ENCODE peak calls at places on chromosome 12, in four cellular contexts. G is lung, A is AG04449, V is A549. F is an unnamed sample.

GRCh38 chr12:8566525-8566924 is 25.8 kb upstream of the CLEC4E start:
- DNase-seq in V (peak), A (no peak), G (no peak), F (no peak)

GRCh38 chr12:104190151-104190550 is 25.4 kb upstream of the TXNRD1 start:
- DNase-seq in A (peak), V (no peak), G (no peak), F (peak)

GRCh38 chr12:16349132-16349463 is 1.7 kb downstream of the MGST1 start:
- DNase-seq in V (peak), A (peak), G (peak), F (peak)

GRCh38 chr12:89856431-89856830 is 147.8 kb upstream of the ATP2B1 start:
- DNase-seq in G (no peak), V (no peak), A (peak), F (peak)

GRCh38 chr12:2652401-2653081 is 142.2 kb upstream of the FKBP4 start:
- DNase-seq in A (no peak), G (no peak), V (peak), F (no peak)

GRCh38 chr12:101480849-101481248 is 5.7 kb downstream of the SPIC start:
- DNase-seq in V (no peak), A (no peak), G (no peak), F (no peak)

GRCh38 chr12:101019667-101020066 is 190.4 kb downstream of the SLC5A8 start:
- DNase-seq in A (no peak), G (no peak), V (no peak), F (no peak)

GRCh38 chr12:104042580-104042979 is 7.4 kb downstream of the GLT8D2 start:
- DNase-seq in V (no peak), A (no peak), G (no peak), F (no peak)

GRCh38 chr12:9707356-9707755 is 25.5 kb downstream of the CLECL1 start:
- DNase-seq in A (no peak), G (no peak), V (no peak), F (no peak)

GRCh38 chr12:65609359-65609771 is 214.9 kb upstream of the HMGA2 start:
- DNase-seq in A (peak), G (no peak), V (peak), F (peak)

GRCh38 chr12:5013206-5013830 is 30.4 kb upstream of the KCNA5 start:
- DNase-seq in V (no peak), A (no peak), G (no peak), F (peak)

GRCh38 chr12:23628836-23629235 is 320.6 kb downstream of the SOX5 start:
- DNase-seq in G (no peak), A (no peak), V (no peak), F (no peak)

GRCh38 chr12:46267618-46268348 is 1.1 kb downstream of the SLC38A1 start:
- DNase-seq in A (no peak), G (no peak), V (peak), F (no peak)

GRCh38 chr12:80936353-80936641 is 1.4 kb downstream of the LIN7A start:
- DNase-seq in G (no peak), A (no peak), V (no peak), F (no peak)

GRCh38 chr12:58703911-58704310 is 216.4 kb downstream of the LRIG3 start:
- DNase-seq in G (no peak), V (no peak), A (peak), F (peak)

GRCh38 chr12:121908702-121909101 is 9.7 kb upstream of the CFAP251 start:
- DNase-seq in A (no peak), V (no peak), G (no peak), F (no peak)

GRCh38 chr12:13247596-13247995 is 51.1 kb downstream of the EMP1 start:
- DNase-seq in A (no peak), G (no peak), V (no peak), F (no peak)

GRCh38 chr12:79624378-79624777 is 66.4 kb downstream of the PAWR start:
- DNase-seq in G (no peak), V (no peak), A (no peak), F (no peak)

GRCh38 chr12:71306808-71307207 is 132.8 kb upstream of the LGR5 start:
- DNase-seq in V (no peak), A (no peak), G (no peak), F (no peak)

GRCh38 chr12:122423258-122424165 is 1.0 kb upstream of the CLIP1 start:
- DNase-seq in V (peak), A (no peak), G (peak), F (no peak)

GRCh38 chr12:12952036-12952435 is at the start of gene GPRC5D:
- DNase-seq in G (no peak), V (no peak), A (no peak), F (no peak)

GRCh38 chr12:95605875-95606274 is 54.6 kb upstream of the USP44 start:
- DNase-seq in V (no peak), A (no peak), G (no peak), F (no peak)

GRCh38 chr12:57429473-57430116 is 1.2 kb downstream of the R3HDM2 start:
- DNase-seq in G (no peak), V (peak), A (no peak), F (no peak)

GRCh38 chr12:26630546-26631027 is 202.4 kb downstream of the ITPR2 start:
- DNase-seq in V (peak), G (no peak), A (peak), F (peak)

GRCh38 chr12:47014474-47014873 is 64.9 kb upstream of the PCED1B start:
- DNase-seq in V (peak), G (no peak), A (no peak), F (no peak)

GRCh38 chr12:48640854-48641253 is 41.2 kb downstream of the KANSL2 start:
- DNase-seq in A (no peak), G (no peak), V (no peak), F (no peak)

GRCh38 chr12:68349083-68349700 is 17.0 kb upstream of the MDM1 start:
- DNase-seq in G (no peak), A (no peak), V (no peak), F (no peak)

GRCh38 chr12:26648584-26648983 is 184.4 kb downstream of the ITPR2 start:
- DNase-seq in A (peak), V (peak), G (no peak), F (peak)

GRCh38 chr12:6807170-6807569 is 14.5 kb upstream of the GPR162 start:
- DNase-seq in V (no peak), G (no peak), A (no peak), F (no peak)

GRCh38 chr12:26868505-26869494 is 35.8 kb upstream of the ITPR2 start:
- DNase-seq in A (no peak), G (no peak), V (no peak), F (no peak)

GRCh38 chr12:75600146-75600545 is 88.7 kb upstream of the KRR1 start:
- DNase-seq in V (no peak), A (no peak), G (no peak), F (no peak)

GRCh38 chr12:57751432-57751787 is 700 bp downstream of the CDK4 start:
- DNase-seq in A (no peak), V (no peak), G (no peak), F (no peak)

DNA sequence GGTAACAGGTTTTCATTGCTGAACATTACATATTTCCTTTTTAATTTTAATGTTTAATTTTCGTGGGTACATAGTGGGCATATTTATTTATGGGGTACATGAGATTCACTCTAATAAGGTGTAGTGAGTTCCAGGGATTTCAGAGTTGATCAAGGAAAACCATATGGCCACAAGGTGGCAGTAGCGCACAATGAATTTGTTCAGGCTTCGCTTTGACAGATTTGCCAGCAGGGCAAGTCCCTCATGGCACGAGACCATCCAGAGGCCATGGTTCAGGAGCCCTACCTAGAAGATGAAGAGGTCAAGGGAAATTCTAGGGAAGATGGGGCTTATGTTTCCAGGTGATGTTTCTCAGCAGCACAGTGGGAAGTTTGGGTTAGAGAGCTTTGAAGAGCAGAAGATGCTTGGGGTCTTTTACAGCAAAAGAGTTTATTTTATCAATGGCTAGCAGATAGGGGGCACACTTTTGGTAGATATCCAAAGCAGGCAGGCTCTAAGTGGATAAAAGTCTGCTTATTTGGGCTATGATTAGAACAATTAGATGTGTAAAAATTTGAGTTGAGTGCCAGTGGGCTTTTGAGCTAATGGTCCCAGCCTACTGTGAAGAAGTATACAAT is 1004.4 kb downstream of the AACS start:
- DNase-seq in V (peak), G (peak), A (no peak), F (peak)
- TF ChIP-seq CTCF in V (peak), G (no peak), A (peak), F (peak)

GRCh38 chr12:112977641-112978040 is 678 bp upstream of the OAS2 start:
- DNase-seq in V (no peak), A (no peak), G (no peak), F (no peak)

GRCh38 chr12:112977139-112977538 is 1.2 kb upstream of the OAS2 start:
- DNase-seq in V (no peak), G (no peak), A (no peak), F (no peak)

GRCh38 chr12:112979281-112979680 is 962 bp downstream of the OAS2 start:
- DNase-seq in G (no peak), A (no peak), V (no peak), F (no peak)

GRCh38 chr12:112980491-112981158 is 2.3 kb downstream of the OAS2 start:
- DNase-seq in A (no peak), G (no peak), V (no peak), F (no peak)

DNA sequence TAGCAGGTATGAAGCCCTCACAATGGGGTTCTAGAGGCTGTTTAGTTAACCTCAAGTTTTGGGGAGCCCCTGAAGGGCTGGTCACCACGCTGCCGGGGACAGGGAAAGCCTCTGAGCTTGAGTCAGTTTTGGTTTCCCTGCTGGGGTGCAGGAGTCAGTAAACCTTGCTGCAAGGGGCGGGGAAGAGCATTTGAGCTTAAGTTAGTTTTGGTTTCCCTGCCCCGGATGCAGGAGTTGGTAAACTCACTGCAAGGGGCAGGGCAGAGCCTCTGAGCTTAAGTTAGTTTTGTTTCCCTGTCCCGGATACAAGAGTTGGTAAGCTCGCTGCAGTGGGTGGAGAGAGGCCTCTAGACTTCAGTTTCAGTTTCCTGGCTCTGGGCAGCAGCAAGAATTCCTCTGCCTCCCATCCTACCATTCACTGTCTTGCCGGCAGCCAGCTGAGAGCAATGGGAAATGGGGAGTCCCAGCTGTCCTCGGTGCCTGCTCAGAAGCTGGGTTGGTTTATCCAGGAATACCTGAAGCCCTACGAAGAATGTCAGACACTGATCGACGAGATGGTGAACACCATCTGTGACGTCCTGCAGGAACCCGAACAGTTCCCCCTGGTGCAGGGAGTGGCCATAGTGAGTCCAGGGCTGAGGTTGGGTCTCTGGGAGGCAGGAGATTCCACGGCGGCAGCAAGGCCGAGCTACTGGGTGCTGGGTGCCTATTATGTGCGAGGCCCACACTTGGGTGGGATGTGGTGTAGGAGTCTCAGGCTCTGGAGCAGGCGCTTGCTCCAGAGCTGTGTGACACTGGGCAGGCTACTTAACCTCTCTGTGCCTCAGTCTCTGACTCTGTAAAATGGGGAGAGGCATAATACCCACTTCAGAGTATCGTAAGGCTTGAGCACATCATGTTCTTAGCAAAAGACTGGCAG is at the start of gene OAS2:
- DNase-seq in V (no peak), G (peak), A (peak), F (peak)
- H3K4me3 ChIP-seq in V (no peak), G (peak), A (peak), F (peak)

DNA sequence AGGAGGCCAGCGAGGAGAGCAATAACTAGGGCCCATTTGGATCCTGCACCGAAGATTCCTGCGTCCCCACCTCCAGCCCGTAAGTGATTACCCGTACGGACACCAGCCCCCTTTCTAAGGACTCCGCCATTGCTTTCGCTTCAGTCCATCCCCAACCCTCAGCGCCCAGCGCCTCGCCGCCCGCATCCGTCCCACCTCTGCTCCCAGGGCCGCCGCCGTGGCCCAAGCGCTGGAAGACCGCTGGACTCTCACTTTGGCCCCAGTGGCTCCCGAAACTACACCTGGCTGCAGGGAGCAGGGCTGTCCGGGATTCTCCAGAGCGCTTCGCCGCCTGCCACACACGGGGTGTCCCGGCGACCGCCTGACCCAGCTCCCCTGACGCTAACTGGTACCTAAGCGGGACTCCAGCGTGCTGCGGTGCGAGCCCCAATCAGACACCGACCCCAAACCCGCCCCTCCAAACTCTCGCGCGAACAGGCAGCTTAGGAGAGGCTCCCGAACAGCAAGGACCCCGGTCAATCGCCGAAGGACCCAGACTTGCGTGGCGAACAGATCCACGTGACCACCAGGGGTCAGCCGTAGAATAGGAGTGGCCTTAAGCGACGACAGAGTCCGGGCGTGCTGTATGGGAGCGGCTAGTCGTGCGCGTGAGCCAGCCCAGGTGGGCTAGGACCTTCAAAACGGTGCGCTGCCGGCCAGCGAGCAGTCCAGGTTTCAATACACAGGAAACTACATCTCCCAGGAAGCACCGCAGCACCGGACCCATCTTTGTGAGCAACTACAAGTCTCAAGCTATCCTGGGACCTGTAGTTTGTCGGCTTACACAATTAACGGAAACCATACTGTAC is at the start of gene CNPY2:
- DNase-seq in A (peak), G (peak), V (peak), F (peak)
- TF ChIP-seq CTCF in A (peak), G (no peak), V (no peak), F (peak)

GRCh38 chr12:124463341-124463861 is 104.0 kb downstream of the NCOR2 start:
- DNase-seq in V (no peak), A (no peak), G (no peak), F (no peak)
- H3K4me3 ChIP-seq in V (no peak), A (no peak), G (no peak), F (no peak)

DNA sequence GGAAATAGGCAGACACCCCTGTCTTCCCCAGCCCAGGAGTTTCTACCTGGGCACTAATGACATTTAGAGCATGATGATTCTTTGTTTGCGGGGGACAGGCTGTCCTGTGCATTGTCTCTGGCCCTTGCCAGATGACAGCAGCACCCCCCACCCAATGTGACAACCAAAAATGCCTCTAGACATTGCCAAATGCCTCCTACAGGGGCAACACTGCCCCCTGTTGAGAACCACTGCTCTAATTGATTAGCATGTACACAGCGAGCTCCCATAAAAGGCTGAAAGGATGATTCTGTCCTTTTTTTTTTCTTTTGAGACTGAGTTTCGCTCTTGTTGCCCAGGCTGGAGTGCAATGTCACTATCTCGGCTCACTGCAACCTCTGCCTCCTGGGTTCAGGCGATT is 50.5 kb downstream of the MAP1LC3B2 start:
- DNase-seq in A (no peak), V (peak), G (no peak), F (no peak)
- TF ChIP-seq CTCF in A (no peak), V (peak), G (no peak), F (peak)

DNA sequence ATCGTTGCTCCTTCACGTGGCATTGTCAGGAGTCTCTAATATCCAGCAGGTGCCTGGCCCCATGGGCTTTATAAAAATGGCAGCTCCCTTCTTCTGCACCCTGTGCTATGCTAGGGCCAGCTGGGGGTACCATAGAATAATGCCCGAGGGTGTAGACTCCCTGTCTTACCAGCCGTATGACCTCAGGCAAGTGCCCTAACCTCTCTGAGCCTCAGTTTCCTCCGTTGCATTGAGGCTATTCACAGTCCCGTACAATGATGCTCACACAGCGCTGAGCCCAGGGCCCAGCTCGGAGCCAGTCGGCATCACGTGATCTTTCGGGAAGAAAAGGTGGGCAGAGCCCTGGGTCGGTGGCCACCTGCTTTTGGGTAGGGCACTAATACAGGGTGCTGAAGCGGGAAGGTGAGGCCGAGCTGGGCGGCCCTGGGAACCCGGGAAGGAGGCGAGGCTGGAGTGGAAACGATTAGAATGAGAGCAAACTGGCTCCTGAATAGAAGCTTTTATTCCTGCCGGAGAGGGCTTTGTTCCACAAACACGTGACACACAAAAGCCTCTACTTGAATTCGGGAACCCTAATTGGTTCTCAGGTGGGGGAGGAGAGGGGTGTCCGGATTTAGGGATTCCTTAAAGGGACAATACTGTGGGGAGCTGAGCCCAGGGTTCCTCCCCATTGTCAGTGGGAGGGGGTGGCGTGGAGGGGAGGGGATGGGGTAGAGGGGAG is 19.9 kb upstream of the MSI1 start:
- DNase-seq in A (no peak), G (no peak), V (no peak), F (no peak)
- H3K4me3 ChIP-seq in A (no peak), G (no peak), V (no peak), F (no peak)

GRCh38 chr12:106032141-106032925 is 106.4 kb downstream of the NUAK1 start:
- DNase-seq in A (no peak), V (peak), G (no peak), F (no peak)
- TF ChIP-seq CTCF in A (no peak), V (peak), G (no peak), F (peak)

DNA sequence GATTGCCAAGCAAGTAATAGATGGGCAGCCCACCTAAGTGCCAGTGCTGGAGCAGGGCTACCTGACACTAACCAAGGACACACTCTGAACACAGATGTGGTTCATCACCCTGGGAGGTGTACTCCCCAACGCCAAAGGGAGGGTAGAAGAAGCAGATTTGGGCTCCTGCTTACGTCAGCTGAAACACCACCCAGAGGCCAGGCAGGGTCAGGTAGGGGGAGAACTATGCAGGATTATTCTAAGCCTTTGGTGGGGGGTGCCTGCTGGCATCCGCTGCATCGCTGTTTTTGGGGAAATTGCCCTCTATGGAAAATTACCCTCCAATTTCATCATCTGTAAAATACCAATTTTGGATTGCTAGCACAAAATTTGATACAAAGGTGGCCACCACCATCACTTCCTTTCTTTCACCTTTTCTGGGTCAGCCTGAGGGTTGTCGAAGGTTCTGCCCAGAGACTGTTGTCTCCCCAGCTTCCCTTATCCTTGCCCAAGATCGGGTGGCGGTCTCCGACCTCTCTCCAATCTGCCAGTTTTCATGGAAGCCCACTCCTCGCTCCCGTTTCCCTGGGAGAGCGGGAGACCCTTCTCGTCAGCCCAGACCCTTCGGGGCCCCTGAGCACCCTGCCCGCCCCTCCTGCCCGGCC is 535 bp downstream of the BIN2 start:
- DNase-seq in G (no peak), V (no peak), A (no peak), F (no peak)
- H3K4me3 ChIP-seq in G (peak), V (no peak), A (no peak), F (no peak)